ENCODE peak calls at places on chromosomes 12 and 14, in ten cellular contexts. K, L, B, H, S, Y, P, E, U and I are unnamed samples.

GRCh38 chr14:52735921-52736489 is 6.0 kb downstream of the STYX start:
- DNase-seq in S (no peak), U (peak; percentile 46), K (no peak), B (no peak), E (no peak), P (no peak), L (no peak), Y (no peak), H (no peak), I (no peak)

GRCh38 chr12:92393504-92393903 is 247.9 kb upstream of the BTG1 start:
- DNase-seq in S (peak; percentile 66), U (no peak), Y (no peak), K (no peak), H (no peak), E (no peak), B (no peak), L (no peak), P (peak; percentile 40), I (no peak)

GRCh38 chr14:99660006-99660566 is 15.2 kb downstream of the HHIPL1 start:
- DNase-seq in P (no peak), S (peak; percentile 54), U (no peak), Y (no peak), L (no peak), K (no peak), E (no peak), B (no peak), H (no peak), I (no peak)

GRCh38 chr14:91374897-91375747 is 42.5 kb downstream of the CCDC88C start:
- DNase-seq in L (no peak), B (peak; percentile 62), U (peak; percentile 87), H (no peak), Y (no peak), S (peak; percentile 73), P (peak; percentile 67), E (no peak), K (no peak), I (peak; percentile 52)

GRCh38 chr12:113961921-113962710 is 4.0 kb downstream of the RBM19 start:
- DNase-seq in Y (no peak), L (no peak), U (no peak), S (no peak), B (no peak), H (no peak), K (no peak), P (no peak), E (no peak), I (no peak)

GRCh38 chr12:95736631-95737030 is 53.9 kb downstream of the NTN4 start:
- DNase-seq in L (no peak), U (no peak), K (peak; percentile 80), E (no peak), P (no peak), B (no peak), S (no peak), Y (no peak), H (no peak), I (no peak)

GRCh38 chr14:56810850-56811595 is 744 bp upstream of the OTX2 start:
- DNase-seq in K (no peak), Y (no peak), L (no peak), B (no peak), S (peak; percentile 81), U (peak; percentile 73), E (no peak), P (no peak), H (no peak), I (no peak)

GRCh38 chr12:49582201-49582600 is 14.3 kb upstream of the MCRS1 start:
- DNase-seq in K (no peak), L (no peak), Y (no peak), B (no peak), S (no peak), U (no peak), P (no peak), E (no peak), H (no peak), I (no peak)

GRCh38 chr14:20461230-20462141 is at the start of gene PIP4P1:
- DNase-seq in B (peak; percentile 98), S (peak; percentile 99), E (peak; percentile 99), P (peak; percentile 99), H (peak; percentile 98), L (peak; percentile 100), K (peak; percentile 100), U (peak; percentile 99), Y (peak; percentile 99), I (peak; percentile 100)

GRCh38 chr14:20456971-20457370 is 1.9 kb downstream of the APEX1 start:
- DNase-seq in P (no peak), U (no peak), H (no peak), Y (no peak), K (no peak), B (no peak), L (no peak), S (no peak), E (no peak), I (no peak)

GRCh38 chr14:20458031-20458789 is 3.0 kb downstream of the PIP4P1 start:
- DNase-seq in B (no peak), H (no peak), S (peak; percentile 55), U (no peak), L (no peak), Y (no peak), P (no peak), K (no peak), E (no peak), I (no peak)

GRCh38 chr14:20455355-20456300 is 602 bp downstream of the APEX1 start:
- DNase-seq in P (no peak), U (peak; percentile 86), E (no peak), L (peak; percentile 69), S (no peak), B (no peak), K (no peak), H (no peak), Y (no peak), I (no peak)

DNA sequence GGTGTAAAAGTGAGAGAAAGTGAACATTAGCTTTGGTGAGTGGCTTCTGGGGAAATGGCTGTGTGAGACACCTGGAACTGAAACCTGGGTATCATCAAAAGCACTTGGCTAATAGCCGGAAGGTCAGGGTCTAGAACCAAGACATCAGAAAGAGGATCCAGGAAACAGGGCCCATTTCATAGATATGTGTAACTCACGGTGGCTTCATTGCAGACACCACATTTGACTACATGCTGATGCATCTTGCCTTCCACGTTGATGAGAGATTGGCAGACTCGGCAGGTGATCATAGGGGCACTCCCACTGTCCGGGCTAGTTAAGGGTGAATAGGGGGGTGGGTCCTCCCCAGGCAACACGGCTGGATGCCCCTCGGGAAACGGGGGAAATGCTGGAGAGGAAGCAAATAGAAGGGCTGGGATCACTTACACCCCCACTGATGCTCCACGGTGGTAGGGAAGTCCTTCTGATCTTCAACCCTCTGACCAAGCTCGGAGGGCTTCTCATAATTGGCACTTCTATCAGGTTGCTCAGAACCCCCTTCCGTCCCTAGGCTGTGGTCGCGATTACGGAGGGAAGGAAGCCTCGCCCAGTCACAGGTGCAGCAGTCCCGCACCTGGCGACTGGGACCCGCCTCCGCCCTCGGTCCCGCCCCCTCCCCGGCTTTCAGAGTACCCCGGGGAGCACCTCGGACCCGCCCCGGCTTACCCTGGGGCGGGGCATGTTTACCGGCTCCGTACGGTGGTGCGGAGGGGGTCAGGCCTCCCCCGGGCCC is 590 bp downstream of the PIP4P1 start:
- DNase-seq in K (no peak), H (no peak), U (no peak), P (peak; percentile 54), Y (no peak), E (peak; percentile 70), L (no peak), S (peak; percentile 80), B (peak; percentile 64), I (peak; percentile 32)
- H3K4me3 ChIP-seq in K (peak overlapping the region; percentile 78), H (peak overlapping the region; percentile 85), U (peak overlapping the region; percentile 87), P (peak overlapping the region; percentile 76), Y (peak overlapping the region; percentile 87), E (peak overlapping the region; percentile 90), L (peak overlapping the region; percentile 93), S (peak overlapping the region; percentile 92), B (peak overlapping the region; percentile 64), I (peak overlapping the region; percentile 97)

DNA sequence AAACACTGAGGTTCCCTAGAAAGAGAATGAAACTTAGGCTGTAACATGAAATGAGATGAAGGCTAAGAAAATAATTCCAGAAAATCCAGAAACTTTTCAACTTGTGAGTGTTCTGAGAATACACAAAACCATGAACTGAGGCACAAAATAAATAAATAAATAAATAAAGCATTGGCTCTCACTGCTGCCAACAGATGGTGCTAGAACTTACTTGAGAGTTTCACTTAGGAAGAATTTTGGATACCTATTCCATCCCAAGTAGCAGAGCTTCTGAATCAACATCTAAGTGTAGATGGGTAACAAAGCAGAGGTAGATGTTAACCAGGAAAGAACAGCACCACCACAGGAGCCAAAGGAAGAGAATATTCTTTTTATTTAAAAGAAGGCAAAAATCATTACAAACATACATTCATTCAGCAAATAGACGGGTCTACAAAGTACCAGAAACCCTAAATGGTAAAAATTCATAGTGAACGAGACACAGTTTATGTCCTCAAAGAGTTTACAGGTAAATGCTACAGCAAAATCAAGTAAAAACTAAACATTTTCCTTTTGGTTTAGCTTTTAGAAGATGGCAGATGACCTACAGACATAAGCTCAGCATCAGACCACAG is 16.7 kb downstream of the EPS8 start:
- DNase-seq in Y (no peak), U (peak; percentile 39), E (no peak), S (no peak), K (no peak), L (no peak), H (no peak), B (no peak), P (no peak), I (peak; percentile 7)
- H3K4me1 ChIP-seq in Y (peaks cover 5% of the 10 kb centered on the region), U (peaks cover 7% of the 10 kb centered on the region), E (no peaks in the 10 kb centered on the region), S (no peaks in the 10 kb centered on the region), K (no peaks in the 10 kb centered on the region), L (no peaks in the 10 kb centered on the region), H (no peaks in the 10 kb centered on the region), B (no peaks in the 10 kb centered on the region), P (no peaks in the 10 kb centered on the region), I (no peaks in the 10 kb centered on the region)

GRCh38 chr12:57606016-57606311 is 1.3 kb downstream of the DTX3 start:
- DNase-seq in E (no peak), K (no peak), Y (no peak), U (no peak), S (no peak), P (no peak), H (no peak), L (no peak), B (no peak), I (no peak)
- H3K4me3 ChIP-seq in E (no peak overlapping the region), K (no peak overlapping the region), Y (peak overlapping the region; percentile 63), U (peak overlapping the region; percentile 98), S (peak overlapping the region; percentile 85), P (no peak overlapping the region), H (no peak overlapping the region), L (peak overlapping the region; percentile 69), B (no peak overlapping the region), I (no peak overlapping the region)

GRCh38 chr14:61601923-61602732 is 93.2 kb upstream of the HIF1A start:
- DNase-seq in U (peak; percentile 68), K (no peak), P (no peak), B (no peak), E (no peak), Y (no peak), H (no peak), S (peak; percentile 71), L (no peak), I (no peak)

GRCh38 chr14:61602733-61603077 is 92.6 kb upstream of the HIF1A start:
- DNase-seq in P (no peak), L (no peak), H (no peak), Y (no peak), S (no peak), U (peak; percentile 48), E (no peak), K (no peak), B (no peak), I (no peak)

GRCh38 chr14:61596985-61597384 is 98.3 kb upstream of the HIF1A start:
- DNase-seq in H (no peak), E (no peak), B (no peak), L (no peak), P (no peak), K (no peak), S (no peak), Y (no peak), U (no peak), I (no peak)

GRCh38 chr14:61599959-61600358 is 95.4 kb upstream of the HIF1A start:
- DNase-seq in Y (no peak), H (no peak), K (no peak), B (no peak), P (no peak), L (no peak), E (no peak), U (no peak), S (no peak), I (no peak)

GRCh38 chr14:61598980-61599379 is 96.3 kb upstream of the HIF1A start:
- DNase-seq in L (no peak), H (no peak), E (no peak), S (no peak), B (peak; percentile 65), K (no peak), P (no peak), U (no peak), Y (no peak), I (no peak)
- H3K4me1 ChIP-seq in L (no peaks in the 10 kb centered on the region), H (no peaks in the 10 kb centered on the region), E (peaks cover 4% of the 10 kb centered on the region), S (peaks cover 12% of the 10 kb centered on the region), B (peaks cover 9% of the 10 kb centered on the region), K (no peaks in the 10 kb centered on the region), P (peaks cover 12% of the 10 kb centered on the region), U (peaks cover 24% of the 10 kb centered on the region), Y (peaks cover 7% of the 10 kb centered on the region), I (no peaks in the 10 kb centered on the region)